ENCODE peak calls at places on chromosomes 4 and X, in ten cellular contexts. One of them, this sample, is unnamed.

GRCh38 chr4:3297066-3297859 is 4.4 kb downstream of the RGS12 start:
- DNase-seq in tibial nerve: no peak
- DNase-seq in CD4-positive, CD25-positive, alpha-beta regulatory T cell: no peak
- DNase-seq in cardiac muscle cell: no peak
- DNase-seq in GM23248: no peak
- DNase-seq in upper lobe of right lung: peak; percentile 37
- DNase-seq in A549: no peak
- DNase-seq in iPS DF 6.9: no peak
- DNase-seq in neural progenitor cell: no peak
- DNase-seq in K562: no peak
- DNase-seq in this sample: no peak

GRCh38 chrX:48883729-48884128 is 13.8 kb downstream of the TIMM17B start:
- DNase-seq in tibial nerve: no peak
- DNase-seq in CD4-positive, CD25-positive, alpha-beta regulatory T cell: no peak
- DNase-seq in cardiac muscle cell: no peak
- DNase-seq in GM23248: peak; percentile 6
- DNase-seq in upper lobe of right lung: no peak
- DNase-seq in A549: no peak
- DNase-seq in iPS DF 6.9: no peak
- DNase-seq in neural progenitor cell: no peak
- DNase-seq in K562: no peak
- DNase-seq in this sample: no peak

GRCh38 chrX:47562615-47563243 is 1.7 kb downstream of the ARAF start:
- DNase-seq in tibial nerve: no peak
- DNase-seq in CD4-positive, CD25-positive, alpha-beta regulatory T cell: no peak
- DNase-seq in cardiac muscle cell: peak; percentile 12
- DNase-seq in GM23248: peak; percentile 48
- DNase-seq in upper lobe of right lung: no peak
- DNase-seq in A549: no peak
- DNase-seq in iPS DF 6.9: no peak
- DNase-seq in neural progenitor cell: peak; percentile 37
- DNase-seq in K562: no peak
- DNase-seq in this sample: no peak

GRCh38 chrX:149272690-149273463 is 232.2 kb downstream of the IDS start:
- DNase-seq in tibial nerve: no peak
- DNase-seq in CD4-positive, CD25-positive, alpha-beta regulatory T cell: no peak
- DNase-seq in cardiac muscle cell: no peak
- DNase-seq in GM23248: no peak
- DNase-seq in upper lobe of right lung: no peak
- DNase-seq in A549: no peak
- DNase-seq in iPS DF 6.9: no peak
- DNase-seq in neural progenitor cell: no peak
- DNase-seq in K562: no peak
- DNase-seq in this sample: no peak

GRCh38 chr4:108738307-108738706 is 24.5 kb downstream of the ETNPPL start:
- DNase-seq in tibial nerve: no peak
- DNase-seq in CD4-positive, CD25-positive, alpha-beta regulatory T cell: no peak
- DNase-seq in cardiac muscle cell: no peak
- DNase-seq in GM23248: peak; percentile 51
- DNase-seq in upper lobe of right lung: no peak
- DNase-seq in A549: no peak
- DNase-seq in iPS DF 6.9: no peak
- DNase-seq in neural progenitor cell: no peak
- DNase-seq in K562: no peak
- DNase-seq in this sample: no peak

GRCh38 chr4:16843831-16844508 is 54.5 kb downstream of the LDB2 start:
- DNase-seq in tibial nerve: no peak
- DNase-seq in CD4-positive, CD25-positive, alpha-beta regulatory T cell: no peak
- DNase-seq in cardiac muscle cell: no peak
- DNase-seq in GM23248: peak; percentile 92
- DNase-seq in upper lobe of right lung: no peak
- DNase-seq in A549: no peak
- DNase-seq in iPS DF 6.9: no peak
- DNase-seq in neural progenitor cell: no peak
- DNase-seq in K562: no peak
- DNase-seq in this sample: no peak

GRCh38 chr4:64359496-64359895 is 49.8 kb downstream of the TECRL start:
- DNase-seq in tibial nerve: no peak
- DNase-seq in CD4-positive, CD25-positive, alpha-beta regulatory T cell: no peak
- DNase-seq in cardiac muscle cell: no peak
- DNase-seq in GM23248: no peak
- DNase-seq in upper lobe of right lung: no peak
- DNase-seq in A549: no peak
- DNase-seq in iPS DF 6.9: no peak
- DNase-seq in neural progenitor cell: no peak
- DNase-seq in K562: no peak
- DNase-seq in this sample: no peak

GRCh38 chr4:98113005-98113404 is 30.3 kb downstream of the STPG2 start:
- DNase-seq in tibial nerve: no peak
- DNase-seq in CD4-positive, CD25-positive, alpha-beta regulatory T cell: no peak
- DNase-seq in cardiac muscle cell: peak; percentile 48
- DNase-seq in GM23248: peak; percentile 48
- DNase-seq in upper lobe of right lung: no peak
- DNase-seq in A549: no peak
- DNase-seq in iPS DF 6.9: no peak
- DNase-seq in neural progenitor cell: peak; percentile 69
- DNase-seq in K562: peak; percentile 8
- DNase-seq in this sample: peak; percentile 76

GRCh38 chrX:67523932-67524331 is 19.9 kb upstream of the AR start:
- DNase-seq in tibial nerve: no peak
- DNase-seq in CD4-positive, CD25-positive, alpha-beta regulatory T cell: no peak
- DNase-seq in cardiac muscle cell: no peak
- DNase-seq in GM23248: no peak
- DNase-seq in upper lobe of right lung: no peak
- DNase-seq in A549: no peak
- DNase-seq in iPS DF 6.9: no peak
- DNase-seq in neural progenitor cell: no peak
- DNase-seq in K562: no peak
- DNase-seq in this sample: peak; percentile 32

GRCh38 chr4:84470204-84470785 is 28.8 kb downstream of the NKX6-1 start:
- DNase-seq in tibial nerve: no peak
- DNase-seq in CD4-positive, CD25-positive, alpha-beta regulatory T cell: no peak
- DNase-seq in cardiac muscle cell: no peak
- DNase-seq in GM23248: no peak
- DNase-seq in upper lobe of right lung: no peak
- DNase-seq in A549: no peak
- DNase-seq in iPS DF 6.9: no peak
- DNase-seq in neural progenitor cell: peak; percentile 20
- DNase-seq in K562: no peak
- DNase-seq in this sample: peak; percentile 26

GRCh38 chr4:171880136-171880535 is 66.9 kb downstream of the GALNTL6 start:
- DNase-seq in tibial nerve: no peak
- DNase-seq in CD4-positive, CD25-positive, alpha-beta regulatory T cell: no peak
- DNase-seq in cardiac muscle cell: no peak
- DNase-seq in GM23248: peak; percentile 28
- DNase-seq in upper lobe of right lung: no peak
- DNase-seq in A549: peak; percentile 1
- DNase-seq in iPS DF 6.9: no peak
- DNase-seq in neural progenitor cell: peak; percentile 1
- DNase-seq in K562: no peak
- DNase-seq in this sample: no peak

GRCh38 chrX:129653985-129654651 is 638 bp downstream of the APLN start:
- DNase-seq in tibial nerve: no peak
- DNase-seq in CD4-positive, CD25-positive, alpha-beta regulatory T cell: no peak
- DNase-seq in cardiac muscle cell: no peak
- DNase-seq in GM23248: peak; percentile 18
- DNase-seq in upper lobe of right lung: no peak
- DNase-seq in A549: peak; percentile 21
- DNase-seq in iPS DF 6.9: no peak
- DNase-seq in neural progenitor cell: no peak
- DNase-seq in K562: no peak
- DNase-seq in this sample: peak; percentile 36

GRCh38 chrX:73817381-73818199 is 254.6 kb downstream of the CHIC1 start:
- DNase-seq in tibial nerve: no peak
- DNase-seq in CD4-positive, CD25-positive, alpha-beta regulatory T cell: no peak
- DNase-seq in cardiac muscle cell: no peak
- DNase-seq in GM23248: peak; percentile 20
- DNase-seq in upper lobe of right lung: no peak
- DNase-seq in A549: no peak
- DNase-seq in iPS DF 6.9: no peak
- DNase-seq in neural progenitor cell: no peak
- DNase-seq in K562: no peak
- DNase-seq in this sample: no peak

GRCh38 chr4:35885081-35885480 is 359.2 kb downstream of the ARAP2 start:
- DNase-seq in tibial nerve: no peak
- DNase-seq in CD4-positive, CD25-positive, alpha-beta regulatory T cell: no peak
- DNase-seq in cardiac muscle cell: no peak
- DNase-seq in GM23248: no peak
- DNase-seq in upper lobe of right lung: no peak
- DNase-seq in A549: no peak
- DNase-seq in iPS DF 6.9: no peak
- DNase-seq in neural progenitor cell: no peak
- DNase-seq in K562: no peak
- DNase-seq in this sample: no peak

GRCh38 chr4:118848901-118849300 is 13.0 kb upstream of the SEC24D start:
- DNase-seq in tibial nerve: no peak
- DNase-seq in CD4-positive, CD25-positive, alpha-beta regulatory T cell: no peak
- DNase-seq in cardiac muscle cell: no peak
- DNase-seq in GM23248: no peak
- DNase-seq in upper lobe of right lung: no peak
- DNase-seq in A549: no peak
- DNase-seq in iPS DF 6.9: no peak
- DNase-seq in neural progenitor cell: no peak
- DNase-seq in K562: no peak
- DNase-seq in this sample: no peak

GRCh38 chrX:132271330-132271729 is 52.1 kb upstream of the RAP2C start:
- DNase-seq in tibial nerve: no peak
- DNase-seq in CD4-positive, CD25-positive, alpha-beta regulatory T cell: no peak
- DNase-seq in cardiac muscle cell: no peak
- DNase-seq in GM23248: peak; percentile 56
- DNase-seq in upper lobe of right lung: no peak
- DNase-seq in A549: no peak
- DNase-seq in iPS DF 6.9: no peak
- DNase-seq in neural progenitor cell: no peak
- DNase-seq in K562: no peak
- DNase-seq in this sample: no peak
- H3K27ac ChIP-seq in tibial nerve: no peak overlapping the region
- H3K27ac ChIP-seq in CD4-positive, CD25-positive, alpha-beta regulatory T cell: no peak overlapping the region
- H3K27ac ChIP-seq in cardiac muscle cell: no peak overlapping the region
- H3K27ac ChIP-seq in GM23248: peak overlapping the region; percentile 91
- H3K27ac ChIP-seq in upper lobe of right lung: no peak overlapping the region
- H3K27ac ChIP-seq in A549: no peak overlapping the region
- H3K27ac ChIP-seq in iPS DF 6.9: no peak overlapping the region
- H3K27ac ChIP-seq in neural progenitor cell: no peak overlapping the region
- H3K27ac ChIP-seq in K562: no peak overlapping the region
- H3K27ac ChIP-seq in this sample: no peak overlapping the region

GRCh38 chr4:37422638-37423037 is 178.1 kb downstream of the NWD2 start:
- DNase-seq in tibial nerve: no peak
- DNase-seq in CD4-positive, CD25-positive, alpha-beta regulatory T cell: no peak
- DNase-seq in cardiac muscle cell: no peak
- DNase-seq in GM23248: no peak
- DNase-seq in upper lobe of right lung: no peak
- DNase-seq in A549: no peak
- DNase-seq in iPS DF 6.9: no peak
- DNase-seq in neural progenitor cell: no peak
- DNase-seq in K562: no peak
- DNase-seq in this sample: no peak

GRCh38 chr4:37423310-37423709 is 178.8 kb downstream of the NWD2 start:
- DNase-seq in tibial nerve: no peak
- DNase-seq in CD4-positive, CD25-positive, alpha-beta regulatory T cell: no peak
- DNase-seq in cardiac muscle cell: no peak
- DNase-seq in GM23248: no peak
- DNase-seq in upper lobe of right lung: no peak
- DNase-seq in A549: no peak
- DNase-seq in iPS DF 6.9: no peak
- DNase-seq in neural progenitor cell: no peak
- DNase-seq in K562: no peak
- DNase-seq in this sample: no peak

GRCh38 chr4:37424753-37425152 is 180.2 kb downstream of the NWD2 start:
- DNase-seq in tibial nerve: no peak
- DNase-seq in CD4-positive, CD25-positive, alpha-beta regulatory T cell: no peak
- DNase-seq in cardiac muscle cell: no peak
- DNase-seq in GM23248: no peak
- DNase-seq in upper lobe of right lung: no peak
- DNase-seq in A549: no peak
- DNase-seq in iPS DF 6.9: no peak
- DNase-seq in neural progenitor cell: no peak
- DNase-seq in K562: no peak
- DNase-seq in this sample: no peak

GRCh38 chr4:37422102-37422501 is 177.6 kb downstream of the NWD2 start:
- DNase-seq in tibial nerve: no peak
- DNase-seq in CD4-positive, CD25-positive, alpha-beta regulatory T cell: no peak
- DNase-seq in cardiac muscle cell: no peak
- DNase-seq in GM23248: no peak
- DNase-seq in upper lobe of right lung: no peak
- DNase-seq in A549: no peak
- DNase-seq in iPS DF 6.9: no peak
- DNase-seq in neural progenitor cell: no peak
- DNase-seq in K562: no peak
- DNase-seq in this sample: no peak

DNA sequence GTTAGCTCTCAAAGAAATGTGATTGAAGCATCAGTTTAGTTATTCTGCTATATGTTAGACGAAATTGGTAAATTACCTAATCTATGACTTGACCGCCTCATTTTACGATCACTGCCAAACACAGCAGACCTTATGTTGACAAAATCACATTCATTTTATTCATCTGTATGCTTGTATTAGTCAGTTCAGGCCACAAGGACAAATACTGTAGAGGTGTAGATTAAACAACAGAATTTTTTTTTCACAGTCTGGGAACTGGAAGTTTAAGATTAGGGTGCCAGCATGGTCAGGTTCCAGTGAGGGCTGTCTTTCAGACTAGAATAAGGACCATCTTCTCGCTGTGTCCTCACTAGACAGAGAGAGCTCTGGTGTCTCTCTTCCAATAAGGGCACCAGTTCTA is 177.1 kb downstream of the NWD2 start:
- DNase-seq in tibial nerve: no peak
- DNase-seq in CD4-positive, CD25-positive, alpha-beta regulatory T cell: no peak
- DNase-seq in cardiac muscle cell: no peak
- DNase-seq in GM23248: no peak
- DNase-seq in upper lobe of right lung: no peak
- DNase-seq in A549: no peak
- DNase-seq in iPS DF 6.9: no peak
- DNase-seq in neural progenitor cell: no peak
- DNase-seq in K562: no peak
- DNase-seq in this sample: no peak
- H3K4me1 ChIP-seq in tibial nerve: no peaks in the 10 kb centered on the region
- H3K4me1 ChIP-seq in CD4-positive, CD25-positive, alpha-beta regulatory T cell: no peaks in the 10 kb centered on the region
- H3K4me1 ChIP-seq in cardiac muscle cell: no peaks in the 10 kb centered on the region
- H3K4me1 ChIP-seq in GM23248: no peaks in the 10 kb centered on the region
- H3K4me1 ChIP-seq in upper lobe of right lung: no peaks in the 10 kb centered on the region
- H3K4me1 ChIP-seq in A549: no peaks in the 10 kb centered on the region
- H3K4me1 ChIP-seq in iPS DF 6.9: no peaks in the 10 kb centered on the region
- H3K4me1 ChIP-seq in neural progenitor cell: no peaks in the 10 kb centered on the region
- H3K4me1 ChIP-seq in K562: no peaks in the 10 kb centered on the region
- H3K4me1 ChIP-seq in this sample: no peaks in the 10 kb centered on the region

GRCh38 chr4:54228064-54228527 is 997 bp upstream of the PDGFRA start:
- DNase-seq in tibial nerve: peak; percentile 68
- DNase-seq in CD4-positive, CD25-positive, alpha-beta regulatory T cell: no peak
- DNase-seq in cardiac muscle cell: peak; percentile 92
- DNase-seq in GM23248: peak; percentile 91
- DNase-seq in upper lobe of right lung: peak; percentile 80
- DNase-seq in A549: peak; percentile 60
- DNase-seq in iPS DF 6.9: no peak
- DNase-seq in neural progenitor cell: peak; percentile 92
- DNase-seq in K562: peak; percentile 60
- DNase-seq in this sample: peak; percentile 94
- H3K9me3 ChIP-seq in tibial nerve: no peaks in the 10 kb centered on the region
- H3K9me3 ChIP-seq in CD4-positive, CD25-positive, alpha-beta regulatory T cell: no peaks in the 10 kb centered on the region
- H3K9me3 ChIP-seq in cardiac muscle cell: no peaks in the 10 kb centered on the region
- H3K9me3 ChIP-seq in GM23248: no peaks in the 10 kb centered on the region
- H3K9me3 ChIP-seq in upper lobe of right lung: no peaks in the 10 kb centered on the region
- H3K9me3 ChIP-seq in A549: no peaks in the 10 kb centered on the region
- H3K9me3 ChIP-seq in iPS DF 6.9: no peaks in the 10 kb centered on the region
- H3K9me3 ChIP-seq in neural progenitor cell: no peaks in the 10 kb centered on the region
- H3K9me3 ChIP-seq in K562: no peaks in the 10 kb centered on the region
- H3K9me3 ChIP-seq in this sample: no peaks in the 10 kb centered on the region

GRCh38 chr4:23423540-23423939 is 466.3 kb downstream of the PPARGC1A start:
- DNase-seq in tibial nerve: no peak
- DNase-seq in CD4-positive, CD25-positive, alpha-beta regulatory T cell: no peak
- DNase-seq in cardiac muscle cell: no peak
- DNase-seq in GM23248: no peak
- DNase-seq in upper lobe of right lung: no peak
- DNase-seq in A549: no peak
- DNase-seq in iPS DF 6.9: no peak
- DNase-seq in neural progenitor cell: no peak
- DNase-seq in K562: no peak
- DNase-seq in this sample: no peak
- H3K27ac ChIP-seq in tibial nerve: no peak overlapping the region
- H3K27ac ChIP-seq in CD4-positive, CD25-positive, alpha-beta regulatory T cell: no peak overlapping the region
- H3K27ac ChIP-seq in cardiac muscle cell: no peak overlapping the region
- H3K27ac ChIP-seq in GM23248: no peak overlapping the region
- H3K27ac ChIP-seq in upper lobe of right lung: no peak overlapping the region
- H3K27ac ChIP-seq in A549: no peak overlapping the region
- H3K27ac ChIP-seq in iPS DF 6.9: no peak overlapping the region
- H3K27ac ChIP-seq in neural progenitor cell: peak overlapping the region; percentile 65
- H3K27ac ChIP-seq in K562: no peak overlapping the region
- H3K27ac ChIP-seq in this sample: no peak overlapping the region

This sample was measured in SJCRH30.